ENCODE peak calls at places on chromosome 3, in nine cellular contexts. One of them, this sample, is unnamed.

GRCh38 chr3:72082121-72082715 is 297.3 kb upstream of the PROK2 start:
- DNase-seq in PC-3: no peak
- DNase-seq in breast epithelium: no peak
- DNase-seq in heart left ventricle: no peak
- DNase-seq in vagina: no peak
- DNase-seq in upper lobe of left lung: no peak
- DNase-seq in A549: no peak
- DNase-seq in psoas muscle: no peak
- DNase-seq in K562: no peak
- DNase-seq in this sample: peak; percentile 55

GRCh38 chr3:196662711-196663571 is 23.4 kb downstream of the NRROS start:
- DNase-seq in PC-3: no peak
- DNase-seq in breast epithelium: peak; percentile 27
- DNase-seq in heart left ventricle: no peak
- DNase-seq in vagina: no peak
- DNase-seq in upper lobe of left lung: no peak
- DNase-seq in A549: no peak
- DNase-seq in psoas muscle: no peak
- DNase-seq in K562: peak; percentile 46
- DNase-seq in this sample: no peak

GRCh38 chr3:56200251-56200650 is 268.0 kb downstream of the ERC2 start:
- DNase-seq in PC-3: no peak
- DNase-seq in breast epithelium: no peak
- DNase-seq in heart left ventricle: no peak
- DNase-seq in vagina: no peak
- DNase-seq in upper lobe of left lung: no peak
- DNase-seq in A549: no peak
- DNase-seq in psoas muscle: no peak
- DNase-seq in K562: no peak
- DNase-seq in this sample: no peak

GRCh38 chr3:159196316-159196715 is 394.5 kb downstream of the MFSD1 start:
- DNase-seq in PC-3: no peak
- DNase-seq in breast epithelium: no peak
- DNase-seq in heart left ventricle: no peak
- DNase-seq in vagina: no peak
- DNase-seq in upper lobe of left lung: no peak
- DNase-seq in A549: no peak
- DNase-seq in psoas muscle: no peak
- DNase-seq in K562: no peak
- DNase-seq in this sample: no peak

GRCh38 chr3:170278632-170279031 is 56.4 kb downstream of the PRKCI start:
- DNase-seq in PC-3: no peak
- DNase-seq in breast epithelium: no peak
- DNase-seq in heart left ventricle: no peak
- DNase-seq in vagina: no peak
- DNase-seq in upper lobe of left lung: no peak
- DNase-seq in A549: no peak
- DNase-seq in psoas muscle: no peak
- DNase-seq in K562: no peak
- DNase-seq in this sample: no peak

GRCh38 chr3:113140876-113141275 is 70.5 kb upstream of the BOC start:
- DNase-seq in PC-3: no peak
- DNase-seq in breast epithelium: no peak
- DNase-seq in heart left ventricle: no peak
- DNase-seq in vagina: no peak
- DNase-seq in upper lobe of left lung: no peak
- DNase-seq in A549: no peak
- DNase-seq in psoas muscle: no peak
- DNase-seq in K562: no peak
- DNase-seq in this sample: no peak

GRCh38 chr3:64190517-64191515 is 34.5 kb downstream of the PRICKLE2 start:
- DNase-seq in PC-3: peak; percentile 44
- DNase-seq in breast epithelium: no peak
- DNase-seq in heart left ventricle: no peak
- DNase-seq in vagina: no peak
- DNase-seq in upper lobe of left lung: no peak
- DNase-seq in A549: peak; percentile 57
- DNase-seq in psoas muscle: no peak
- DNase-seq in K562: no peak
- DNase-seq in this sample: no peak

GRCh38 chr3:98326945-98327344 is 26.7 kb upstream of the OR5K4 start:
- DNase-seq in PC-3: no peak
- DNase-seq in breast epithelium: no peak
- DNase-seq in heart left ventricle: no peak
- DNase-seq in vagina: no peak
- DNase-seq in upper lobe of left lung: no peak
- DNase-seq in A549: no peak
- DNase-seq in psoas muscle: no peak
- DNase-seq in K562: no peak
- DNase-seq in this sample: no peak

GRCh38 chr3:115092220-115092791 is 54.8 kb downstream of the ZBTB20 start:
- DNase-seq in PC-3: peak; percentile 55
- DNase-seq in breast epithelium: peak; percentile 57
- DNase-seq in heart left ventricle: peak; percentile 79
- DNase-seq in vagina: no peak
- DNase-seq in upper lobe of left lung: no peak
- DNase-seq in A549: peak; percentile 74
- DNase-seq in psoas muscle: peak; percentile 59
- DNase-seq in K562: peak; percentile 17
- DNase-seq in this sample: peak; percentile 79

GRCh38 chr3:40913192-40913591 is 286.1 kb upstream of the CTNNB1 start:
- DNase-seq in PC-3: no peak
- DNase-seq in breast epithelium: no peak
- DNase-seq in heart left ventricle: no peak
- DNase-seq in vagina: peak; percentile 62
- DNase-seq in upper lobe of left lung: no peak
- DNase-seq in A549: no peak
- DNase-seq in psoas muscle: no peak
- DNase-seq in K562: no peak
- DNase-seq in this sample: no peak

GRCh38 chr3:37986479-37987314 is 3.9 kb upstream of the VILL start:
- DNase-seq in PC-3: peak; percentile 86
- DNase-seq in breast epithelium: peak; percentile 73
- DNase-seq in heart left ventricle: no peak
- DNase-seq in vagina: no peak
- DNase-seq in upper lobe of left lung: no peak
- DNase-seq in A549: peak; percentile 65
- DNase-seq in psoas muscle: no peak
- DNase-seq in K562: peak; percentile 98
- DNase-seq in this sample: peak; percentile 62

GRCh38 chr3:171806200-171807128 is 3.8 kb downstream of the PLD1 start:
- DNase-seq in PC-3: peak; percentile 95
- DNase-seq in breast epithelium: no peak
- DNase-seq in heart left ventricle: no peak
- DNase-seq in vagina: no peak
- DNase-seq in upper lobe of left lung: no peak
- DNase-seq in A549: peak; percentile 90
- DNase-seq in psoas muscle: no peak
- DNase-seq in K562: peak; percentile 74
- DNase-seq in this sample: no peak

GRCh38 chr3:135012101-135012500 is 217.0 kb downstream of the EPHB1 start:
- DNase-seq in PC-3: no peak
- DNase-seq in breast epithelium: no peak
- DNase-seq in heart left ventricle: no peak
- DNase-seq in vagina: no peak
- DNase-seq in upper lobe of left lung: no peak
- DNase-seq in A549: no peak
- DNase-seq in psoas muscle: no peak
- DNase-seq in K562: no peak
- DNase-seq in this sample: no peak

GRCh38 chr3:76134166-76134565 is 348.8 kb upstream of the ZNF717 start:
- DNase-seq in PC-3: peak; percentile 82
- DNase-seq in breast epithelium: no peak
- DNase-seq in heart left ventricle: no peak
- DNase-seq in vagina: no peak
- DNase-seq in upper lobe of left lung: no peak
- DNase-seq in A549: no peak
- DNase-seq in psoas muscle: no peak
- DNase-seq in K562: no peak
- DNase-seq in this sample: no peak

GRCh38 chr3:117846238-117846637 is 1136.7 kb downstream of the TUSC7 start:
- DNase-seq in PC-3: no peak
- DNase-seq in breast epithelium: no peak
- DNase-seq in heart left ventricle: no peak
- DNase-seq in vagina: no peak
- DNase-seq in upper lobe of left lung: no peak
- DNase-seq in A549: no peak
- DNase-seq in psoas muscle: no peak
- DNase-seq in K562: no peak
- DNase-seq in this sample: no peak

DNA sequence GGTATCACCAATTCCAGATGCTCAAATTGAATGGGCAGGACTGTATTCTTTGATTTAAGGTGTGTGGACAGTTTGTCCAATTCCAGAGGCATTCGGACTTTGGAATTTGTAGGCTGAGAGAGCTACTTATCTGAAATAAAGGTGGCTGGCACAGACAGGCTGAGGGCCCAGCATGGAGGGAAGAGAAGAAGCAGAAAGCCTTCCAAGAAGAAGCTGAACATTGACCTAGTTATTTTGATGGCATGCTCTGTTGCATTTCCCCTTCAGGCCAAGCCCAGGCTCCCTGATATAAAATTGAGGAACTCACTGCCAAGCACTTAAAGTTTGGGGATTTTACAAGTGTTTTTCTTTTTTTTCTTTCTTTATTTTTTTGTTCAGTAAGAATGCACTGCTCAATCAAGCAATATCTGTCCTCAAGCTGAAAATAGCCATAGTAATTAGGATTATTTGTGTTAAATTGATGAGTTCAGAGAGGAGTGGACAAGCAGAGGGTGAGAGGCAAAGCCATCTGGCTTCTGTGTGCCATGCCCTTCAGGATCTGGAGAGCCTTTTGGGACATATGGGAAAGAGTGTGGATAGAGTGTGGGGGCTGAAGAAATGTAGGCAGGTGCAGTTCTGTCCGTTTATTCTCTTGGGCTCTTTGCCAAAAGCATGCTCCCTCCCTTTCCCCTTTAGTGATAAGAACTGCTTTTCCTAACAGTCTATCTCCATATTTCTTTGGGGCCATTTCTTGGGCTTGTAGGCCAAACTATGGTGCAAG is 148.9 kb downstream of the OXSM start:
- DNase-seq in PC-3: no peak
- DNase-seq in breast epithelium: no peak
- DNase-seq in heart left ventricle: no peak
- DNase-seq in vagina: no peak
- DNase-seq in upper lobe of left lung: no peak
- DNase-seq in A549: no peak
- DNase-seq in psoas muscle: no peak
- DNase-seq in K562: no peak
- DNase-seq in this sample: no peak
- H3K27ac ChIP-seq in PC-3: no peak overlapping the region
- H3K27ac ChIP-seq in breast epithelium: no peak overlapping the region
- H3K27ac ChIP-seq in heart left ventricle: no peak overlapping the region
- H3K27ac ChIP-seq in vagina: no peak overlapping the region
- H3K27ac ChIP-seq in upper lobe of left lung: no peak overlapping the region
- H3K27ac ChIP-seq in A549: no peak overlapping the region
- H3K27ac ChIP-seq in psoas muscle: no peak overlapping the region
- H3K27ac ChIP-seq in K562: no peak overlapping the region
- H3K27ac ChIP-seq in this sample: no peak overlapping the region

GRCh38 chr3:188869628-188870027 is 302.1 kb upstream of the TPRG1 start:
- DNase-seq in PC-3: no peak
- DNase-seq in breast epithelium: no peak
- DNase-seq in heart left ventricle: no peak
- DNase-seq in vagina: no peak
- DNase-seq in upper lobe of left lung: no peak
- DNase-seq in A549: no peak
- DNase-seq in psoas muscle: no peak
- DNase-seq in K562: no peak
- DNase-seq in this sample: no peak
- H3K4me3 ChIP-seq in PC-3: no peak overlapping the region
- H3K4me3 ChIP-seq in breast epithelium: no peak overlapping the region
- H3K4me3 ChIP-seq in heart left ventricle: no peak overlapping the region
- H3K4me3 ChIP-seq in vagina: no peak overlapping the region
- H3K4me3 ChIP-seq in upper lobe of left lung: no peak overlapping the region
- H3K4me3 ChIP-seq in A549: no peak overlapping the region
- H3K4me3 ChIP-seq in psoas muscle: no peak overlapping the region
- H3K4me3 ChIP-seq in K562: no peak overlapping the region
- H3K4me3 ChIP-seq in this sample: no peak overlapping the region

GRCh38 chr3:12946134-12946533 is 104.8 kb upstream of the RPL32 start:
- DNase-seq in PC-3: no peak
- DNase-seq in breast epithelium: no peak
- DNase-seq in heart left ventricle: no peak
- DNase-seq in vagina: no peak
- DNase-seq in upper lobe of left lung: no peak
- DNase-seq in A549: no peak
- DNase-seq in psoas muscle: no peak
- DNase-seq in K562: peak; percentile 68
- DNase-seq in this sample: no peak
- H3K4me1 ChIP-seq in PC-3: peaks cover 16% of the 10 kb centered on the region
- H3K4me1 ChIP-seq in breast epithelium: peaks cover 25% of the 10 kb centered on the region
- H3K4me1 ChIP-seq in heart left ventricle: peaks cover 82% of the 10 kb centered on the region
- H3K4me1 ChIP-seq in vagina: peaks cover 69% of the 10 kb centered on the region
- H3K4me1 ChIP-seq in upper lobe of left lung: peaks cover 34% of the 10 kb centered on the region
- H3K4me1 ChIP-seq in A549: peaks cover 7% of the 10 kb centered on the region
- H3K4me1 ChIP-seq in psoas muscle: peaks cover 88% of the 10 kb centered on the region
- H3K4me1 ChIP-seq in K562: peaks cover 72% of the 10 kb centered on the region
- H3K4me1 ChIP-seq in this sample: peaks cover 10% of the 10 kb centered on the region

DNA sequence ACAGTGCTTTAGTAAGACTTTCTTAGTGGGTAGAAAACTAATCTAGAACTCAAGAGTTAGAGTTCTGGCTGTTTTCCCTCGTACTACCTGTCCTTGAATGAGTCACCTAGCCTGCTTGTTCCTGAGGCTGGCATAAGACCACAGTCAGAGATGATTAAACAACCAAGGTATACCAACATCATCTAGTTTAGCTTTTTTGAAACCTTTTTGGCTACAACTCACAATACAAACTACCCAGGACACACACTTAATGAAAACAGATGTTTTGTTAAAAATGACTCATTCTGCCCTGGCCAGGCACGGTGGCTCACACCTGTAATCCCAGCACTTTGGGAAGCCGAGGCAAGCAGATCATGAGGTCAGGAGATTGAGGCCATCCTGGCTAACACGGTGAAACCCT is 4.6 kb downstream of the MCCC1 start:
- DNase-seq in PC-3: peak; percentile 85
- DNase-seq in breast epithelium: no peak
- DNase-seq in heart left ventricle: no peak
- DNase-seq in vagina: no peak
- DNase-seq in upper lobe of left lung: no peak
- DNase-seq in A549: no peak
- DNase-seq in psoas muscle: no peak
- DNase-seq in K562: no peak
- DNase-seq in this sample: no peak
- H3K27ac ChIP-seq in PC-3: peak overlapping the region; percentile 57
- H3K27ac ChIP-seq in breast epithelium: peak overlapping the region; percentile 50
- H3K27ac ChIP-seq in heart left ventricle: no peak overlapping the region
- H3K27ac ChIP-seq in vagina: no peak overlapping the region
- H3K27ac ChIP-seq in upper lobe of left lung: peak overlapping the region; percentile 14
- H3K27ac ChIP-seq in A549: no peak overlapping the region
- H3K27ac ChIP-seq in psoas muscle: no peak overlapping the region
- H3K27ac ChIP-seq in K562: no peak overlapping the region
- H3K27ac ChIP-seq in this sample: no peak overlapping the region

GRCh38 chr3:151976211-151977050 is 103.0 kb downstream of the SUCNR1 start:
- DNase-seq in PC-3: peak; percentile 98
- DNase-seq in breast epithelium: no peak
- DNase-seq in heart left ventricle: no peak
- DNase-seq in vagina: no peak
- DNase-seq in upper lobe of left lung: no peak
- DNase-seq in A549: peak; percentile 82
- DNase-seq in psoas muscle: no peak
- DNase-seq in K562: no peak
- DNase-seq in this sample: no peak
- H3K4me3 ChIP-seq in PC-3: peak overlapping the region; percentile 30
- H3K4me3 ChIP-seq in breast epithelium: no peak overlapping the region
- H3K4me3 ChIP-seq in heart left ventricle: no peak overlapping the region
- H3K4me3 ChIP-seq in vagina: no peak overlapping the region
- H3K4me3 ChIP-seq in upper lobe of left lung: no peak overlapping the region
- H3K4me3 ChIP-seq in A549: peak overlapping the region; percentile 19
- H3K4me3 ChIP-seq in psoas muscle: no peak overlapping the region
- H3K4me3 ChIP-seq in K562: no peak overlapping the region
- H3K4me3 ChIP-seq in this sample: no peak overlapping the region

GRCh38 chr3:30645077-30645476 is 38.7 kb downstream of the TGFBR2 start:
- DNase-seq in PC-3: no peak
- DNase-seq in breast epithelium: no peak
- DNase-seq in heart left ventricle: no peak
- DNase-seq in vagina: no peak
- DNase-seq in upper lobe of left lung: no peak
- DNase-seq in A549: no peak
- DNase-seq in psoas muscle: no peak
- DNase-seq in K562: no peak
- DNase-seq in this sample: no peak
- H3K4me1 ChIP-seq in PC-3: no peaks in the 10 kb centered on the region
- H3K4me1 ChIP-seq in breast epithelium: peaks cover 5% of the 10 kb centered on the region
- H3K4me1 ChIP-seq in heart left ventricle: peaks cover 72% of the 10 kb centered on the region
- H3K4me1 ChIP-seq in vagina: peaks cover 85% of the 10 kb centered on the region
- H3K4me1 ChIP-seq in upper lobe of left lung: peaks cover 94% of the 10 kb centered on the region
- H3K4me1 ChIP-seq in A549: peaks cover 26% of the 10 kb centered on the region
- H3K4me1 ChIP-seq in psoas muscle: peaks cover 42% of the 10 kb centered on the region
- H3K4me1 ChIP-seq in K562: no peaks in the 10 kb centered on the region
- H3K4me1 ChIP-seq in this sample: peaks cover 22% of the 10 kb centered on the region